ENCODE peak calls at places on chromosomes 5 and 9, in seven cellular contexts. M is NAMALWA, D is AML-193, J is SK-N-SH, E is T-helper 1 cell, Z is ovary, R is activated gamma-delta T cell treated with Interleukin-2 at 50 U/mL for 16 hours. N is an unnamed sample.
A peak's percentile ranks its signal among the peaks of the same experiment; 100 is the strongest.

GRCh38 chr9:33956544-33956943 is 92.1 kb downstream of the UBAP2 start:
- DNase-seq in M (no peak), D (no peak), J (no peak), E (no peak), Z (no peak), R (no peak), N (no peak)

GRCh38 chr5:126016256-126016655 is 407.0 kb upstream of the GRAMD2B start:
- DNase-seq in M (no peak), D (no peak), J (peak; percentile 33), E (no peak), Z (peak; percentile 33), R (no peak), N (no peak)

GRCh38 chr5:118996098-118996497 is 7.8 kb upstream of the DTWD2 start:
- DNase-seq in M (peak; percentile 52), D (no peak), J (no peak), E (no peak), Z (no peak), R (no peak), N (no peak)

GRCh38 chr9:94084314-94084713 is at the start of gene PTPDC1:
- DNase-seq in M (peak; percentile 5), D (no peak), J (peak; percentile 65), E (no peak), Z (no peak), R (no peak), N (no peak)

GRCh38 chr9:123120131-123120530 is 86.7 kb downstream of the GPR21 start:
- DNase-seq in M (no peak), D (no peak), J (no peak), E (no peak), Z (no peak), R (no peak), N (no peak)

GRCh38 chr9:96868709-96869108 is 14.4 kb upstream of the ZNF782 start:
- DNase-seq in M (no peak), D (no peak), J (no peak), E (no peak), Z (no peak), R (no peak), N (peak; percentile 63)

GRCh38 chr9:34417734-34418133 is 40.6 kb downstream of the FAM219A start:
- DNase-seq in M (no peak), D (no peak), J (no peak), E (no peak), Z (no peak), R (no peak), N (no peak)

GRCh38 chr5:149425729-149426128 is 46.6 kb upstream of the IL17B start:
- DNase-seq in M (no peak), D (no peak), J (no peak), E (no peak), Z (no peak), R (no peak), N (no peak)

GRCh38 chr5:148623101-148623500 is 31.2 kb downstream of the HTR4 start:
- DNase-seq in M (no peak), D (no peak), J (no peak), E (no peak), Z (no peak), R (no peak), N (no peak)

GRCh38 chr9:121634800-121635261 is 16.6 kb upstream of the DAB2IP start:
- DNase-seq in M (no peak), D (no peak), J (peak; percentile 86), E (no peak), Z (peak; percentile 50), R (no peak), N (peak; percentile 9)

GRCh38 chr9:71001780-71002386 is 119.5 kb downstream of the TRPM3 start:
- DNase-seq in M (peak; percentile 38), D (no peak), J (peak; percentile 3), E (no peak), Z (no peak), R (no peak), N (peak; percentile 41)

GRCh38 chr5:131400585-131400984 is 136.7 kb downstream of the CDC42SE2 start:
- DNase-seq in M (no peak), D (no peak), J (no peak), E (no peak), Z (no peak), R (no peak), N (no peak)

GRCh38 chr5:69217732-69218568 is 16.7 kb upstream of the CDK7 start:
- DNase-seq in M (peak; percentile 93), D (peak; percentile 87), J (peak; percentile 94), E (peak; percentile 70), Z (peak; percentile 97), R (peak; percentile 76), N (peak; percentile 88)

GRCh38 chr5:69136296-69136695 is 30.7 kb upstream of the CCNB1 start:
- DNase-seq in M (peak; percentile 49), D (no peak), J (no peak), E (no peak), Z (no peak), R (no peak), N (no peak)

GRCh38 chr5:161299053-161299452 is 247.5 kb downstream of the GABRB2 start:
- DNase-seq in M (peak; percentile 14), D (no peak), J (no peak), E (no peak), Z (no peak), R (no peak), N (no peak)

GRCh38 chr5:160926428-160926827 is 74.4 kb upstream of the ATP10B start:
- DNase-seq in M (no peak), D (no peak), J (no peak), E (no peak), Z (no peak), R (no peak), N (no peak)

GRCh38 chr5:142301487-142302035 is 23.3 kb downstream of the SPRY4 start:
- DNase-seq in M (no peak), D (no peak), J (no peak), E (no peak), Z (no peak), R (no peak), N (no peak)

GRCh38 chr5:305459-305858 is 16.1 kb upstream of the AHRR start:
- DNase-seq in M (no peak), D (no peak), J (no peak), E (no peak), Z (no peak), R (no peak), N (no peak)

GRCh38 chr5:43432486-43433365 is 20.5 kb upstream of the CCL28 start:
- DNase-seq in M (no peak), D (peak; percentile 31), J (no peak), E (no peak), Z (no peak), R (no peak), N (peak; percentile 98)

GRCh38 chr5:61342066-61342465 is 10.0 kb downstream of the ZSWIM6 start:
- DNase-seq in M (no peak), D (no peak), J (no peak), E (no peak), Z (no peak), R (no peak), N (peak; percentile 53)

GRCh38 chr5:137022043-137022442 is 477.1 kb downstream of the SPOCK1 start:
- DNase-seq in M (no peak), D (no peak), J (no peak), E (no peak), Z (no peak), R (no peak), N (no peak)

GRCh38 chr5:159704160-159704559 is 212.1 kb upstream of the ADRA1B start:
- DNase-seq in M (no peak), D (no peak), J (no peak), E (no peak), Z (no peak), R (no peak), N (no peak)

GRCh38 chr5:141811287-141812155 is 66.7 kb downstream of the PCDH1 start:
- DNase-seq in M (peak; percentile 59), D (no peak), J (peak; percentile 86), E (no peak), Z (no peak), R (peak; percentile 13), N (no peak)

GRCh38 chr5:111360173-111360572 is 136.0 kb downstream of the CAMK4 start:
- DNase-seq in M (no peak), D (no peak), J (no peak), E (no peak), Z (no peak), R (no peak), N (no peak)

GRCh38 chr9:33881635-33882034 is 64.7 kb downstream of the UBE2R2 start:
- DNase-seq in M (no peak), D (no peak), J (no peak), E (no peak), Z (no peak), R (no peak), N (peak; percentile 10)

GRCh38 chr9:83423815-83424707 is 114.1 kb downstream of the FRMD3 start:
- DNase-seq in M (no peak), D (no peak), J (no peak), E (no peak), Z (no peak), R (no peak), N (no peak)

GRCh38 chr9:127179633-127180401 is 57.4 kb upstream of the ANGPTL2 start:
- DNase-seq in M (no peak), D (no peak), J (no peak), E (no peak), Z (peak; percentile 46), R (peak; percentile 2), N (no peak)

GRCh38 chr9:69223605-69224004 is 49.5 kb downstream of the TJP2 start:
- DNase-seq in M (peak; percentile 45), D (peak; percentile 1), J (peak; percentile 73), E (no peak), Z (no peak), R (no peak), N (peak; percentile 70)

GRCh38 chr9:132381966-132382541 is 24.6 kb downstream of the TTF1 start:
- DNase-seq in M (peak; percentile 90), D (peak; percentile 36), J (no peak), E (no peak), Z (no peak), R (no peak), N (no peak)

GRCh38 chr5:1912951-1913565 is 30.3 kb upstream of the IRX4 start:
- DNase-seq in M (no peak), D (no peak), J (no peak), E (no peak), Z (no peak), R (no peak), N (no peak)

GRCh38 chr5:123036391-123037103 is at the start of gene PPIC:
- DNase-seq in M (no peak), D (no peak), J (peak; percentile 93), E (no peak), Z (peak; percentile 83), R (no peak), N (peak; percentile 73)

GRCh38 chr5:142507528-142507927 is 178.4 kb downstream of the FGF1 start:
- DNase-seq in M (no peak), D (no peak), J (no peak), E (no peak), Z (no peak), R (no peak), N (no peak)